ENCODE peak calls at places on chromosomes 16 and 17, in ten cellular contexts. One of them, this sample, is unnamed.

GRCh38 chr16:77169650-77170236 is 21.2 kb upstream of the MON1B start:
- DNase-seq in dermis blood vessel endothelial cell: peak
- DNase-seq in body of pancreas: peak
- DNase-seq in fibroblast of the aortic adventitia: peak
- DNase-seq in mucosa of descending colon: no peak
- DNase-seq in stimulated activated CD8-positive, alpha-beta memory T cell treated with anti-CD3 and anti-CD28 coated beads, Interleukin-7, amount 100 ng/mL, for 1 hour: no peak
- DNase-seq in H1: peak
- DNase-seq in lung microvascular endothelial cell: peak
- DNase-seq in tibial artery: no peak
- DNase-seq in myocyte: peak
- DNase-seq in this sample: peak

GRCh38 chr16:88768041-88768876 is 16.8 kb downstream of the PIEZO1 start:
- DNase-seq in H1: no peak
- DNase-seq in dermis blood vessel endothelial cell: peak
- DNase-seq in fibroblast of the aortic adventitia: peak
- DNase-seq in body of pancreas: peak
- DNase-seq in myocyte: peak
- DNase-seq in tibial artery: peak
- DNase-seq in lung microvascular endothelial cell: peak
- DNase-seq in mucosa of descending colon: no peak
- DNase-seq in stimulated activated CD8-positive, alpha-beta memory T cell treated with anti-CD3 and anti-CD28 coated beads, Interleukin-7, amount 100 ng/mL, for 1 hour: no peak
- DNase-seq in this sample: peak

GRCh38 chr16:80583466-80583865 is 42.7 kb downstream of the DYNLRB2 start:
- DNase-seq in body of pancreas: peak
- DNase-seq in tibial artery: peak
- DNase-seq in fibroblast of the aortic adventitia: peak
- DNase-seq in dermis blood vessel endothelial cell: no peak
- DNase-seq in stimulated activated CD8-positive, alpha-beta memory T cell treated with anti-CD3 and anti-CD28 coated beads, Interleukin-7, amount 100 ng/mL, for 1 hour: no peak
- DNase-seq in H1: no peak
- DNase-seq in lung microvascular endothelial cell: no peak
- DNase-seq in mucosa of descending colon: no peak
- DNase-seq in myocyte: peak
- DNase-seq in this sample: peak

GRCh38 chr16:11139624-11140375 is 116.2 kb downstream of the SOCS1 start:
- DNase-seq in stimulated activated CD8-positive, alpha-beta memory T cell treated with anti-CD3 and anti-CD28 coated beads, Interleukin-7, amount 100 ng/mL, for 1 hour: no peak
- DNase-seq in myocyte: no peak
- DNase-seq in lung microvascular endothelial cell: no peak
- DNase-seq in tibial artery: peak
- DNase-seq in dermis blood vessel endothelial cell: peak
- DNase-seq in body of pancreas: no peak
- DNase-seq in mucosa of descending colon: no peak
- DNase-seq in H1: no peak
- DNase-seq in fibroblast of the aortic adventitia: no peak
- DNase-seq in this sample: peak

GRCh38 chr16:88435437-88436355 is 17.4 kb upstream of the ZFPM1 start:
- DNase-seq in tibial artery: no peak
- DNase-seq in mucosa of descending colon: no peak
- DNase-seq in stimulated activated CD8-positive, alpha-beta memory T cell treated with anti-CD3 and anti-CD28 coated beads, Interleukin-7, amount 100 ng/mL, for 1 hour: no peak
- DNase-seq in fibroblast of the aortic adventitia: no peak
- DNase-seq in body of pancreas: no peak
- DNase-seq in lung microvascular endothelial cell: no peak
- DNase-seq in myocyte: no peak
- DNase-seq in H1: no peak
- DNase-seq in dermis blood vessel endothelial cell: no peak
- DNase-seq in this sample: no peak

GRCh38 chr17:9370464-9370863 is 205.2 kb downstream of the STX8 start:
- DNase-seq in stimulated activated CD8-positive, alpha-beta memory T cell treated with anti-CD3 and anti-CD28 coated beads, Interleukin-7, amount 100 ng/mL, for 1 hour: no peak
- DNase-seq in fibroblast of the aortic adventitia: peak
- DNase-seq in dermis blood vessel endothelial cell: no peak
- DNase-seq in lung microvascular endothelial cell: no peak
- DNase-seq in myocyte: peak
- DNase-seq in H1: no peak
- DNase-seq in tibial artery: no peak
- DNase-seq in mucosa of descending colon: no peak
- DNase-seq in body of pancreas: no peak
- DNase-seq in this sample: peak

GRCh38 chr17:39591958-39592954 is 15.5 kb downstream of the NEUROD2 start:
- DNase-seq in H1: peak
- DNase-seq in lung microvascular endothelial cell: peak
- DNase-seq in myocyte: peak
- DNase-seq in fibroblast of the aortic adventitia: peak
- DNase-seq in stimulated activated CD8-positive, alpha-beta memory T cell treated with anti-CD3 and anti-CD28 coated beads, Interleukin-7, amount 100 ng/mL, for 1 hour: no peak
- DNase-seq in tibial artery: no peak
- DNase-seq in mucosa of descending colon: no peak
- DNase-seq in body of pancreas: peak
- DNase-seq in dermis blood vessel endothelial cell: peak
- DNase-seq in this sample: peak

GRCh38 chr17:50909765-50910661 is 43.9 kb upstream of the TOB1 start:
- DNase-seq in myocyte: no peak
- DNase-seq in body of pancreas: peak
- DNase-seq in H1: no peak
- DNase-seq in stimulated activated CD8-positive, alpha-beta memory T cell treated with anti-CD3 and anti-CD28 coated beads, Interleukin-7, amount 100 ng/mL, for 1 hour: peak
- DNase-seq in tibial artery: no peak
- DNase-seq in dermis blood vessel endothelial cell: no peak
- DNase-seq in lung microvascular endothelial cell: no peak
- DNase-seq in mucosa of descending colon: peak
- DNase-seq in fibroblast of the aortic adventitia: no peak
- DNase-seq in this sample: no peak

GRCh38 chr17:78357177-78357586 is 2.7 kb downstream of the SOCS3 start:
- DNase-seq in lung microvascular endothelial cell: peak
- DNase-seq in mucosa of descending colon: peak
- DNase-seq in myocyte: peak
- DNase-seq in tibial artery: no peak
- DNase-seq in stimulated activated CD8-positive, alpha-beta memory T cell treated with anti-CD3 and anti-CD28 coated beads, Interleukin-7, amount 100 ng/mL, for 1 hour: no peak
- DNase-seq in body of pancreas: peak
- DNase-seq in fibroblast of the aortic adventitia: peak
- DNase-seq in dermis blood vessel endothelial cell: peak
- DNase-seq in H1: no peak
- DNase-seq in this sample: no peak

GRCh38 chr17:17236295-17237025 is 508 bp downstream of the FLCN start:
- DNase-seq in mucosa of descending colon: no peak
- DNase-seq in H1: no peak
- DNase-seq in lung microvascular endothelial cell: peak
- DNase-seq in body of pancreas: no peak
- DNase-seq in dermis blood vessel endothelial cell: peak
- DNase-seq in myocyte: peak
- DNase-seq in fibroblast of the aortic adventitia: peak
- DNase-seq in tibial artery: no peak
- DNase-seq in stimulated activated CD8-positive, alpha-beta memory T cell treated with anti-CD3 and anti-CD28 coated beads, Interleukin-7, amount 100 ng/mL, for 1 hour: no peak
- DNase-seq in this sample: peak

GRCh38 chr17:49132699-49133364 is at the start of gene B4GALNT2:
- DNase-seq in lung microvascular endothelial cell: no peak
- DNase-seq in fibroblast of the aortic adventitia: no peak
- DNase-seq in tibial artery: no peak
- DNase-seq in H1: peak
- DNase-seq in dermis blood vessel endothelial cell: peak
- DNase-seq in body of pancreas: peak
- DNase-seq in myocyte: no peak
- DNase-seq in stimulated activated CD8-positive, alpha-beta memory T cell treated with anti-CD3 and anti-CD28 coated beads, Interleukin-7, amount 100 ng/mL, for 1 hour: no peak
- DNase-seq in mucosa of descending colon: peak
- DNase-seq in this sample: no peak

GRCh38 chr17:41060052-41060604 is at the start of gene KRTAP2-3:
- DNase-seq in fibroblast of the aortic adventitia: peak
- DNase-seq in tibial artery: no peak
- DNase-seq in dermis blood vessel endothelial cell: peak
- DNase-seq in lung microvascular endothelial cell: no peak
- DNase-seq in stimulated activated CD8-positive, alpha-beta memory T cell treated with anti-CD3 and anti-CD28 coated beads, Interleukin-7, amount 100 ng/mL, for 1 hour: no peak
- DNase-seq in mucosa of descending colon: no peak
- DNase-seq in H1: no peak
- DNase-seq in body of pancreas: no peak
- DNase-seq in myocyte: peak
- DNase-seq in this sample: peak

GRCh38 chr16:84867696-84868095 is 47.9 kb downstream of the CRISPLD2 start:
- DNase-seq in stimulated activated CD8-positive, alpha-beta memory T cell treated with anti-CD3 and anti-CD28 coated beads, Interleukin-7, amount 100 ng/mL, for 1 hour: no peak
- DNase-seq in tibial artery: no peak
- DNase-seq in body of pancreas: no peak
- DNase-seq in fibroblast of the aortic adventitia: no peak
- DNase-seq in mucosa of descending colon: no peak
- DNase-seq in myocyte: no peak
- DNase-seq in lung microvascular endothelial cell: no peak
- DNase-seq in H1: no peak
- DNase-seq in dermis blood vessel endothelial cell: no peak
- DNase-seq in this sample: no peak

GRCh38 chr17:49944451-49944850 is 24.5 kb upstream of the DLX4 start:
- DNase-seq in dermis blood vessel endothelial cell: peak
- DNase-seq in stimulated activated CD8-positive, alpha-beta memory T cell treated with anti-CD3 and anti-CD28 coated beads, Interleukin-7, amount 100 ng/mL, for 1 hour: no peak
- DNase-seq in fibroblast of the aortic adventitia: no peak
- DNase-seq in myocyte: no peak
- DNase-seq in H1: no peak
- DNase-seq in body of pancreas: no peak
- DNase-seq in mucosa of descending colon: no peak
- DNase-seq in lung microvascular endothelial cell: no peak
- DNase-seq in tibial artery: no peak
- DNase-seq in this sample: no peak

GRCh38 chr17:75909051-75909811 is 4.5 kb upstream of the MRPL38 start:
- DNase-seq in stimulated activated CD8-positive, alpha-beta memory T cell treated with anti-CD3 and anti-CD28 coated beads, Interleukin-7, amount 100 ng/mL, for 1 hour: no peak
- DNase-seq in mucosa of descending colon: no peak
- DNase-seq in myocyte: no peak
- DNase-seq in body of pancreas: peak
- DNase-seq in fibroblast of the aortic adventitia: no peak
- DNase-seq in H1: no peak
- DNase-seq in lung microvascular endothelial cell: no peak
- DNase-seq in tibial artery: no peak
- DNase-seq in dermis blood vessel endothelial cell: no peak
- DNase-seq in this sample: no peak

GRCh38 chr16:10883004-10883403 is 6.0 kb downstream of the CIITA start:
- DNase-seq in fibroblast of the aortic adventitia: no peak
- DNase-seq in tibial artery: no peak
- DNase-seq in mucosa of descending colon: no peak
- DNase-seq in lung microvascular endothelial cell: no peak
- DNase-seq in myocyte: no peak
- DNase-seq in stimulated activated CD8-positive, alpha-beta memory T cell treated with anti-CD3 and anti-CD28 coated beads, Interleukin-7, amount 100 ng/mL, for 1 hour: no peak
- DNase-seq in body of pancreas: peak
- DNase-seq in H1: no peak
- DNase-seq in dermis blood vessel endothelial cell: no peak
- DNase-seq in this sample: peak

GRCh38 chr16:52586159-52586558 is 39.2 kb upstream of the TOX3 start:
- DNase-seq in fibroblast of the aortic adventitia: no peak
- DNase-seq in myocyte: no peak
- DNase-seq in H1: no peak
- DNase-seq in stimulated activated CD8-positive, alpha-beta memory T cell treated with anti-CD3 and anti-CD28 coated beads, Interleukin-7, amount 100 ng/mL, for 1 hour: no peak
- DNase-seq in dermis blood vessel endothelial cell: no peak
- DNase-seq in mucosa of descending colon: no peak
- DNase-seq in tibial artery: no peak
- DNase-seq in lung microvascular endothelial cell: no peak
- DNase-seq in body of pancreas: no peak
- DNase-seq in this sample: no peak

GRCh38 chr17:15157051-15157450 is 108.1 kb downstream of the PMP22 start:
- DNase-seq in stimulated activated CD8-positive, alpha-beta memory T cell treated with anti-CD3 and anti-CD28 coated beads, Interleukin-7, amount 100 ng/mL, for 1 hour: no peak
- DNase-seq in body of pancreas: no peak
- DNase-seq in dermis blood vessel endothelial cell: no peak
- DNase-seq in myocyte: no peak
- DNase-seq in mucosa of descending colon: no peak
- DNase-seq in H1: no peak
- DNase-seq in lung microvascular endothelial cell: no peak
- DNase-seq in tibial artery: no peak
- DNase-seq in fibroblast of the aortic adventitia: no peak
- DNase-seq in this sample: no peak

GRCh38 chr16:3182608-3183444 is 5.2 kb upstream of the OR1F1 start:
- DNase-seq in tibial artery: no peak
- DNase-seq in fibroblast of the aortic adventitia: peak
- DNase-seq in dermis blood vessel endothelial cell: peak
- DNase-seq in lung microvascular endothelial cell: no peak
- DNase-seq in body of pancreas: peak
- DNase-seq in stimulated activated CD8-positive, alpha-beta memory T cell treated with anti-CD3 and anti-CD28 coated beads, Interleukin-7, amount 100 ng/mL, for 1 hour: no peak
- DNase-seq in H1: peak
- DNase-seq in mucosa of descending colon: no peak
- DNase-seq in myocyte: peak
- DNase-seq in this sample: no peak

GRCh38 chr16:12704492-12705111 is 99.1 kb downstream of the CPPED1 start:
- DNase-seq in H1: no peak
- DNase-seq in body of pancreas: no peak
- DNase-seq in fibroblast of the aortic adventitia: no peak
- DNase-seq in stimulated activated CD8-positive, alpha-beta memory T cell treated with anti-CD3 and anti-CD28 coated beads, Interleukin-7, amount 100 ng/mL, for 1 hour: no peak
- DNase-seq in mucosa of descending colon: no peak
- DNase-seq in dermis blood vessel endothelial cell: no peak
- DNase-seq in lung microvascular endothelial cell: no peak
- DNase-seq in myocyte: no peak
- DNase-seq in tibial artery: no peak
- DNase-seq in this sample: no peak

GRCh38 chr17:9833922-9834321 is 8.2 kb downstream of the GLP2R start:
- DNase-seq in tibial artery: no peak
- DNase-seq in body of pancreas: no peak
- DNase-seq in mucosa of descending colon: no peak
- DNase-seq in myocyte: no peak
- DNase-seq in lung microvascular endothelial cell: no peak
- DNase-seq in stimulated activated CD8-positive, alpha-beta memory T cell treated with anti-CD3 and anti-CD28 coated beads, Interleukin-7, amount 100 ng/mL, for 1 hour: no peak
- DNase-seq in dermis blood vessel endothelial cell: no peak
- DNase-seq in H1: no peak
- DNase-seq in fibroblast of the aortic adventitia: no peak
- DNase-seq in this sample: no peak

GRCh38 chr16:31709181-31709580 is 164.4 kb upstream of the ZNF267 start:
- DNase-seq in tibial artery: no peak
- DNase-seq in H1: no peak
- DNase-seq in body of pancreas: no peak
- DNase-seq in myocyte: no peak
- DNase-seq in fibroblast of the aortic adventitia: no peak
- DNase-seq in lung microvascular endothelial cell: no peak
- DNase-seq in stimulated activated CD8-positive, alpha-beta memory T cell treated with anti-CD3 and anti-CD28 coated beads, Interleukin-7, amount 100 ng/mL, for 1 hour: no peak
- DNase-seq in dermis blood vessel endothelial cell: no peak
- DNase-seq in mucosa of descending colon: no peak
- DNase-seq in this sample: no peak

GRCh38 chr16:78925071-78925714 is 675.3 kb downstream of the MAF start:
- DNase-seq in fibroblast of the aortic adventitia: no peak
- DNase-seq in lung microvascular endothelial cell: peak
- DNase-seq in tibial artery: no peak
- DNase-seq in stimulated activated CD8-positive, alpha-beta memory T cell treated with anti-CD3 and anti-CD28 coated beads, Interleukin-7, amount 100 ng/mL, for 1 hour: no peak
- DNase-seq in dermis blood vessel endothelial cell: peak
- DNase-seq in myocyte: no peak
- DNase-seq in H1: peak
- DNase-seq in mucosa of descending colon: no peak
- DNase-seq in body of pancreas: peak
- DNase-seq in this sample: no peak

GRCh38 chr17:82863941-82864720 is 24.3 kb upstream of the ZNF750 start:
- DNase-seq in tibial artery: no peak
- DNase-seq in fibroblast of the aortic adventitia: peak
- DNase-seq in mucosa of descending colon: peak
- DNase-seq in myocyte: peak
- DNase-seq in H1: no peak
- DNase-seq in body of pancreas: no peak
- DNase-seq in lung microvascular endothelial cell: no peak
- DNase-seq in stimulated activated CD8-positive, alpha-beta memory T cell treated with anti-CD3 and anti-CD28 coated beads, Interleukin-7, amount 100 ng/mL, for 1 hour: peak
- DNase-seq in dermis blood vessel endothelial cell: peak
- DNase-seq in this sample: peak

GRCh38 chr17:64262422-64263260 is at the start of gene TEX2:
- DNase-seq in mucosa of descending colon: peak
- DNase-seq in dermis blood vessel endothelial cell: peak
- DNase-seq in tibial artery: peak
- DNase-seq in stimulated activated CD8-positive, alpha-beta memory T cell treated with anti-CD3 and anti-CD28 coated beads, Interleukin-7, amount 100 ng/mL, for 1 hour: peak
- DNase-seq in myocyte: peak
- DNase-seq in H1: peak
- DNase-seq in lung microvascular endothelial cell: peak
- DNase-seq in body of pancreas: peak
- DNase-seq in fibroblast of the aortic adventitia: no peak
- DNase-seq in this sample: no peak

GRCh38 chr16:61324044-61324443 is 712.2 kb downstream of the CDH8 start:
- DNase-seq in body of pancreas: no peak
- DNase-seq in myocyte: no peak
- DNase-seq in stimulated activated CD8-positive, alpha-beta memory T cell treated with anti-CD3 and anti-CD28 coated beads, Interleukin-7, amount 100 ng/mL, for 1 hour: no peak
- DNase-seq in fibroblast of the aortic adventitia: no peak
- DNase-seq in mucosa of descending colon: no peak
- DNase-seq in dermis blood vessel endothelial cell: no peak
- DNase-seq in H1: no peak
- DNase-seq in lung microvascular endothelial cell: no peak
- DNase-seq in tibial artery: no peak
- DNase-seq in this sample: no peak

GRCh38 chr17:68314916-68315535 is 23.7 kb downstream of the ARSG start:
- DNase-seq in H1: no peak
- DNase-seq in mucosa of descending colon: no peak
- DNase-seq in dermis blood vessel endothelial cell: no peak
- DNase-seq in body of pancreas: peak
- DNase-seq in fibroblast of the aortic adventitia: peak
- DNase-seq in lung microvascular endothelial cell: no peak
- DNase-seq in tibial artery: peak
- DNase-seq in stimulated activated CD8-positive, alpha-beta memory T cell treated with anti-CD3 and anti-CD28 coated beads, Interleukin-7, amount 100 ng/mL, for 1 hour: no peak
- DNase-seq in myocyte: no peak
- DNase-seq in this sample: no peak

GRCh38 chr17:47665655-47666054 is 15.9 kb downstream of the KPNB1 start:
- DNase-seq in tibial artery: no peak
- DNase-seq in H1: no peak
- DNase-seq in body of pancreas: no peak
- DNase-seq in myocyte: no peak
- DNase-seq in fibroblast of the aortic adventitia: peak
- DNase-seq in mucosa of descending colon: no peak
- DNase-seq in stimulated activated CD8-positive, alpha-beta memory T cell treated with anti-CD3 and anti-CD28 coated beads, Interleukin-7, amount 100 ng/mL, for 1 hour: no peak
- DNase-seq in lung microvascular endothelial cell: no peak
- DNase-seq in dermis blood vessel endothelial cell: no peak
- DNase-seq in this sample: peak

This sample was measured in renal cortical epithelial cell.